ENCODE peak calls at places on chromosome 15, in seven cellular contexts. One of them, this sample, is unnamed.

GRCh38 chr15:53522878-53523455 is 236.5 kb downstream of the WDR72 start:
- DNase-seq in esophagus muscularis mucosa: no peak
- DNase-seq in brain microvascular endothelial cell: no peak
- DNase-seq in colonic mucosa: no peak
- DNase-seq in RWPE2: no peak
- DNase-seq in psoas muscle: no peak
- DNase-seq in upper lobe of right lung: no peak
- DNase-seq in this sample: no peak

GRCh38 chr15:34147371-34148140 is 45.7 kb downstream of the PGBD4 start:
- DNase-seq in esophagus muscularis mucosa: no peak
- DNase-seq in brain microvascular endothelial cell: peak
- DNase-seq in colonic mucosa: no peak
- DNase-seq in RWPE2: no peak
- DNase-seq in psoas muscle: no peak
- DNase-seq in upper lobe of right lung: no peak
- DNase-seq in this sample: no peak

GRCh38 chr15:80875568-80875967 is 96.4 kb downstream of the CEMIP start:
- DNase-seq in esophagus muscularis mucosa: no peak
- DNase-seq in brain microvascular endothelial cell: no peak
- DNase-seq in colonic mucosa: no peak
- DNase-seq in RWPE2: no peak
- DNase-seq in psoas muscle: peak
- DNase-seq in upper lobe of right lung: no peak
- DNase-seq in this sample: no peak

GRCh38 chr15:79977431-79977940 is 6.5 kb upstream of the BCL2A1 start:
- DNase-seq in esophagus muscularis mucosa: no peak
- DNase-seq in brain microvascular endothelial cell: no peak
- DNase-seq in colonic mucosa: no peak
- DNase-seq in RWPE2: no peak
- DNase-seq in psoas muscle: no peak
- DNase-seq in upper lobe of right lung: no peak
- DNase-seq in this sample: peak

GRCh38 chr15:90113166-90113565 is 10.9 kb upstream of the IDH2 start:
- DNase-seq in esophagus muscularis mucosa: no peak
- DNase-seq in brain microvascular endothelial cell: no peak
- DNase-seq in colonic mucosa: no peak
- DNase-seq in RWPE2: no peak
- DNase-seq in psoas muscle: no peak
- DNase-seq in upper lobe of right lung: no peak
- DNase-seq in this sample: no peak

GRCh38 chr15:62506217-62506805 is 341.2 kb upstream of the C2CD4B start:
- DNase-seq in esophagus muscularis mucosa: no peak
- DNase-seq in brain microvascular endothelial cell: peak
- DNase-seq in colonic mucosa: no peak
- DNase-seq in RWPE2: no peak
- DNase-seq in psoas muscle: no peak
- DNase-seq in upper lobe of right lung: no peak
- DNase-seq in this sample: no peak

GRCh38 chr15:51341366-51342248 is at the start of gene GLDN:
- DNase-seq in esophagus muscularis mucosa: no peak
- DNase-seq in brain microvascular endothelial cell: no peak
- DNase-seq in colonic mucosa: peak
- DNase-seq in RWPE2: no peak
- DNase-seq in psoas muscle: peak
- DNase-seq in upper lobe of right lung: peak
- DNase-seq in this sample: peak

GRCh38 chr15:66237513-66238235 is 15.9 kb downstream of the MEGF11 start:
- DNase-seq in esophagus muscularis mucosa: no peak
- DNase-seq in brain microvascular endothelial cell: no peak
- DNase-seq in colonic mucosa: no peak
- DNase-seq in RWPE2: no peak
- DNase-seq in psoas muscle: no peak
- DNase-seq in upper lobe of right lung: no peak
- DNase-seq in this sample: no peak

GRCh38 chr15:80436511-80437307 is 32.5 kb downstream of the ARNT2 start:
- DNase-seq in esophagus muscularis mucosa: no peak
- DNase-seq in brain microvascular endothelial cell: no peak
- DNase-seq in colonic mucosa: no peak
- DNase-seq in RWPE2: peak
- DNase-seq in psoas muscle: no peak
- DNase-seq in upper lobe of right lung: peak
- DNase-seq in this sample: no peak

GRCh38 chr15:95558131-95558530 is 772.4 kb upstream of the NR2F2 start:
- DNase-seq in esophagus muscularis mucosa: no peak
- DNase-seq in brain microvascular endothelial cell: no peak
- DNase-seq in colonic mucosa: no peak
- DNase-seq in RWPE2: no peak
- DNase-seq in psoas muscle: no peak
- DNase-seq in upper lobe of right lung: no peak
- DNase-seq in this sample: no peak

GRCh38 chr15:45064386-45064785 is 41.4 kb downstream of the SORD start:
- DNase-seq in esophagus muscularis mucosa: no peak
- DNase-seq in brain microvascular endothelial cell: peak
- DNase-seq in colonic mucosa: no peak
- DNase-seq in RWPE2: no peak
- DNase-seq in psoas muscle: no peak
- DNase-seq in upper lobe of right lung: no peak
- DNase-seq in this sample: no peak

GRCh38 chr15:74573987-74574386 is 33.0 kb downstream of the ARID3B start:
- DNase-seq in esophagus muscularis mucosa: no peak
- DNase-seq in brain microvascular endothelial cell: peak
- DNase-seq in colonic mucosa: no peak
- DNase-seq in RWPE2: no peak
- DNase-seq in psoas muscle: no peak
- DNase-seq in upper lobe of right lung: no peak
- DNase-seq in this sample: no peak

GRCh38 chr15:60396964-60397771 is 618 bp downstream of the ANXA2 start:
- DNase-seq in esophagus muscularis mucosa: no peak
- DNase-seq in brain microvascular endothelial cell: peak
- DNase-seq in colonic mucosa: peak
- DNase-seq in RWPE2: peak
- DNase-seq in psoas muscle: peak
- DNase-seq in upper lobe of right lung: peak
- DNase-seq in this sample: peak

GRCh38 chr15:68768321-68768720 is 52.4 kb downstream of the ANP32A start:
- DNase-seq in esophagus muscularis mucosa: no peak
- DNase-seq in brain microvascular endothelial cell: no peak
- DNase-seq in colonic mucosa: no peak
- DNase-seq in RWPE2: no peak
- DNase-seq in psoas muscle: no peak
- DNase-seq in upper lobe of right lung: no peak
- DNase-seq in this sample: no peak

GRCh38 chr15:90160781-90161727 is 40.1 kb upstream of the SEMA4B start:
- DNase-seq in esophagus muscularis mucosa: no peak
- DNase-seq in brain microvascular endothelial cell: no peak
- DNase-seq in colonic mucosa: peak
- DNase-seq in RWPE2: peak
- DNase-seq in psoas muscle: no peak
- DNase-seq in upper lobe of right lung: peak
- DNase-seq in this sample: peak

GRCh38 chr15:40372966-40373365 is 9.6 kb upstream of the KNSTRN start:
- DNase-seq in esophagus muscularis mucosa: no peak
- DNase-seq in brain microvascular endothelial cell: no peak
- DNase-seq in colonic mucosa: no peak
- DNase-seq in RWPE2: no peak
- DNase-seq in psoas muscle: no peak
- DNase-seq in upper lobe of right lung: no peak
- DNase-seq in this sample: no peak

GRCh38 chr15:50315814-50316630 is 39.0 kb downstream of the GABPB1 start:
- DNase-seq in esophagus muscularis mucosa: no peak
- DNase-seq in brain microvascular endothelial cell: no peak
- DNase-seq in colonic mucosa: no peak
- DNase-seq in RWPE2: no peak
- DNase-seq in psoas muscle: no peak
- DNase-seq in upper lobe of right lung: no peak
- DNase-seq in this sample: no peak

GRCh38 chr15:52558196-52558595 is 10.6 kb downstream of the ARPP19 start:
- DNase-seq in esophagus muscularis mucosa: no peak
- DNase-seq in brain microvascular endothelial cell: peak
- DNase-seq in colonic mucosa: no peak
- DNase-seq in RWPE2: peak
- DNase-seq in psoas muscle: no peak
- DNase-seq in upper lobe of right lung: no peak
- DNase-seq in this sample: no peak

GRCh38 chr15:53512029-53512428 is 247.4 kb downstream of the WDR72 start:
- DNase-seq in esophagus muscularis mucosa: no peak
- DNase-seq in brain microvascular endothelial cell: no peak
- DNase-seq in colonic mucosa: no peak
- DNase-seq in RWPE2: no peak
- DNase-seq in psoas muscle: no peak
- DNase-seq in upper lobe of right lung: no peak
- DNase-seq in this sample: no peak

GRCh38 chr15:23467110-23467600 is 20.1 kb upstream of the GOLGA6L2 start:
- DNase-seq in esophagus muscularis mucosa: no peak
- DNase-seq in brain microvascular endothelial cell: no peak
- DNase-seq in colonic mucosa: no peak
- DNase-seq in RWPE2: no peak
- DNase-seq in psoas muscle: no peak
- DNase-seq in upper lobe of right lung: no peak
- DNase-seq in this sample: no peak
- TF ChIP-seq CTCF in esophagus muscularis mucosa: peak
- TF ChIP-seq CTCF in brain microvascular endothelial cell: no peak
- TF ChIP-seq CTCF in colonic mucosa: peak
- TF ChIP-seq CTCF in RWPE2: peak
- TF ChIP-seq CTCF in psoas muscle: peak
- TF ChIP-seq CTCF in upper lobe of right lung: peak
- TF ChIP-seq CTCF in this sample: peak

GRCh38 chr15:78315686-78316085 is 16.3 kb upstream of the SKIC8 start:
- DNase-seq in esophagus muscularis mucosa: no peak
- DNase-seq in brain microvascular endothelial cell: no peak
- DNase-seq in colonic mucosa: peak
- DNase-seq in RWPE2: no peak
- DNase-seq in psoas muscle: no peak
- DNase-seq in upper lobe of right lung: no peak
- DNase-seq in this sample: peak

GRCh38 chr15:78313383-78313782 is 14.0 kb upstream of the SKIC8 start:
- DNase-seq in esophagus muscularis mucosa: no peak
- DNase-seq in brain microvascular endothelial cell: no peak
- DNase-seq in colonic mucosa: no peak
- DNase-seq in RWPE2: no peak
- DNase-seq in psoas muscle: no peak
- DNase-seq in upper lobe of right lung: no peak
- DNase-seq in this sample: no peak

GRCh38 chr15:78317145-78317836 is 17.9 kb upstream of the SKIC8 start:
- DNase-seq in esophagus muscularis mucosa: no peak
- DNase-seq in brain microvascular endothelial cell: no peak
- DNase-seq in colonic mucosa: peak
- DNase-seq in RWPE2: no peak
- DNase-seq in psoas muscle: no peak
- DNase-seq in upper lobe of right lung: no peak
- DNase-seq in this sample: no peak

GRCh38 chr15:78314181-78314581 is 14.8 kb upstream of the SKIC8 start:
- DNase-seq in esophagus muscularis mucosa: no peak
- DNase-seq in brain microvascular endothelial cell: no peak
- DNase-seq in colonic mucosa: no peak
- DNase-seq in RWPE2: peak
- DNase-seq in psoas muscle: no peak
- DNase-seq in upper lobe of right lung: peak
- DNase-seq in this sample: no peak

GRCh38 chr15:78316211-78317077 is 17.0 kb upstream of the SKIC8 start:
- DNase-seq in esophagus muscularis mucosa: no peak
- DNase-seq in brain microvascular endothelial cell: no peak
- DNase-seq in colonic mucosa: peak
- DNase-seq in RWPE2: peak
- DNase-seq in psoas muscle: no peak
- DNase-seq in upper lobe of right lung: no peak
- DNase-seq in this sample: no peak
- H3K27ac ChIP-seq in esophagus muscularis mucosa: no peak
- H3K27ac ChIP-seq in brain microvascular endothelial cell: no peak
- H3K27ac ChIP-seq in colonic mucosa: peak
- H3K27ac ChIP-seq in RWPE2: no peak
- H3K27ac ChIP-seq in psoas muscle: no peak
- H3K27ac ChIP-seq in upper lobe of right lung: no peak
- H3K27ac ChIP-seq in this sample: no peak

GRCh38 chr15:100759698-100760356 is 119.8 kb upstream of the ALDH1A3 start:
- DNase-seq in esophagus muscularis mucosa: no peak
- DNase-seq in brain microvascular endothelial cell: peak
- DNase-seq in colonic mucosa: peak
- DNase-seq in RWPE2: no peak
- DNase-seq in psoas muscle: no peak
- DNase-seq in upper lobe of right lung: no peak
- DNase-seq in this sample: no peak
- H3K4me3 ChIP-seq in esophagus muscularis mucosa: no peak
- H3K4me3 ChIP-seq in brain microvascular endothelial cell: no peak
- H3K4me3 ChIP-seq in colonic mucosa: no peak
- H3K4me3 ChIP-seq in RWPE2: no peak
- H3K4me3 ChIP-seq in psoas muscle: no peak
- H3K4me3 ChIP-seq in upper lobe of right lung: no peak
- H3K4me3 ChIP-seq in this sample: no peak

GRCh38 chr15:89110060-89110459 is 21.8 kb downstream of the ABHD2 start:
- DNase-seq in esophagus muscularis mucosa: no peak
- DNase-seq in brain microvascular endothelial cell: no peak
- DNase-seq in colonic mucosa: no peak
- DNase-seq in RWPE2: no peak
- DNase-seq in psoas muscle: no peak
- DNase-seq in upper lobe of right lung: no peak
- DNase-seq in this sample: no peak

GRCh38 chr15:89111352-89111751 is 23.1 kb downstream of the ABHD2 start:
- DNase-seq in esophagus muscularis mucosa: no peak
- DNase-seq in brain microvascular endothelial cell: no peak
- DNase-seq in colonic mucosa: no peak
- DNase-seq in RWPE2: no peak
- DNase-seq in psoas muscle: no peak
- DNase-seq in upper lobe of right lung: no peak
- DNase-seq in this sample: no peak

GRCh38 chr15:89107984-89108383 is 19.7 kb downstream of the ABHD2 start:
- DNase-seq in esophagus muscularis mucosa: no peak
- DNase-seq in brain microvascular endothelial cell: no peak
- DNase-seq in colonic mucosa: no peak
- DNase-seq in RWPE2: no peak
- DNase-seq in psoas muscle: no peak
- DNase-seq in upper lobe of right lung: no peak
- DNase-seq in this sample: no peak

GRCh38 chr15:89106200-89106599 is 17.9 kb downstream of the ABHD2 start:
- DNase-seq in esophagus muscularis mucosa: no peak
- DNase-seq in brain microvascular endothelial cell: no peak
- DNase-seq in colonic mucosa: no peak
- DNase-seq in RWPE2: no peak
- DNase-seq in psoas muscle: no peak
- DNase-seq in upper lobe of right lung: no peak
- DNase-seq in this sample: no peak

DNA sequence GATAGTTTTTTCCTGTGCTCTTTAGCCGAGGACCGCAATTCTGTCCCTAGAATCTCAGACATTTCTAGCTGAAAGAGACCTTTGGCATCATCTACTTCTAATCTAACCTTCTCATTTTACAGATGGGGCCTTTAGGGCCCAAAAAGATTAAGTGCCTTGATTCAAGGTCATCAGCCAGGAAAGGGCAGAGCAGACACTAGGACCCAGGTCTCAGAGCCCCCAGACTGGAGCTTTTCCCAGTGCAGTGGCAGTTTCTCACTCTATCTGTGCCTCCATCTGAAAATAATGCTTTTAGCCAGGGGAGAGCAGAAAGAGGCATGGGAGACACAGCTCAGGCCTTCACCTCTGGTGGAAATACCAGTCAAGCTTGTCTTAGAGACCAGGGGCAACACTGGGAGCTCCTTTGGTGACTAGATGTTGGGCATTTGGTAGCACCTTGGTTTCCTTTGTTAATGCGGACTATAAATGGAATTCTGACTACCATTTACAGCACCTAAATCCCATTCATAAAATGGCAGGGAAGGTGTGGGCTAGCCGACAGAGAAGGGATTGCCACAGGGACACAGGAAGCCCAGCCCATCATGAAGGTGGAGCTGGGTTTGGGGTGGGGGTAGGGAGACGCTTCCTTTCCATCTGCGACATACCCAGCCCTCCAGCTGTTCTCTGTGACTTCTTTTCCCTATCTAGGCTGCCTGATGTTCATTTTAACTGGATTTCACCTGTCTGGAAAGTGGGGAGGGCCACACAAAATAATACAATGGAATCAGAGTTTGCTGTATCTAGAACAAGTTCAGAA is 20.8 kb downstream of the ABHD2 start:
- DNase-seq in esophagus muscularis mucosa: no peak
- DNase-seq in brain microvascular endothelial cell: no peak
- DNase-seq in colonic mucosa: no peak
- DNase-seq in RWPE2: no peak
- DNase-seq in psoas muscle: no peak
- DNase-seq in upper lobe of right lung: no peak
- DNase-seq in this sample: no peak
- TF ChIP-seq CTCF in esophagus muscularis mucosa: no peak
- TF ChIP-seq CTCF in brain microvascular endothelial cell: no peak
- TF ChIP-seq CTCF in colonic mucosa: no peak
- TF ChIP-seq CTCF in RWPE2: no peak
- TF ChIP-seq CTCF in psoas muscle: no peak
- TF ChIP-seq CTCF in upper lobe of right lung: no peak
- TF ChIP-seq CTCF in this sample: no peak

This sample was measured in lower lobe of right lung.